ENCODE peak calls at places on chromosomes 5 and 9, in eight cellular contexts. A is lower leg skin, C is HFF-Myc, Z is A549, H is astrocyte of the spinal cord, B is GM23338, L is SK-N-SH, K is WTC11. M is an unnamed sample.

GRCh38 chr9:16960084-16960483 is 89.6 kb upstream of the BNC2 start:
- DNase-seq in A (no peak), C (no peak), Z (peak), H (peak), B (no peak), L (no peak), K (no peak), M (no peak)

GRCh38 chr5:175146733-175147132 is 297.2 kb downstream of the DRD1 start:
- DNase-seq in A (no peak), C (no peak), Z (no peak), H (no peak), B (no peak), L (no peak), K (no peak), M (no peak)

GRCh38 chr5:144469106-144469505 is 298.4 kb downstream of the KCTD16 start:
- DNase-seq in A (no peak), C (no peak), Z (no peak), H (peak), B (no peak), L (no peak), K (no peak), M (no peak)

GRCh38 chr5:153623117-153623516 is 132.6 kb downstream of the GRIA1 start:
- DNase-seq in A (no peak), C (no peak), Z (no peak), H (no peak), B (peak), L (no peak), K (no peak), M (no peak)

GRCh38 chr5:11494340-11494739 is 409.9 kb downstream of the CTNND2 start:
- DNase-seq in A (no peak), C (no peak), Z (no peak), H (peak), B (no peak), L (no peak), K (no peak), M (no peak)

GRCh38 chr5:171808951-171809350 is 23.3 kb downstream of the SMIM23 start:
- DNase-seq in A (no peak), C (no peak), Z (no peak), H (peak), B (no peak), L (no peak), K (no peak), M (no peak)

GRCh38 chr9:112705773-112706427 is 12.0 kb downstream of the INIP start:
- DNase-seq in A (no peak), C (peak), Z (peak), H (peak), B (peak), L (peak), K (peak), M (peak)

GRCh38 chr9:34089311-34089710 is 37.2 kb downstream of the DCAF12 start:
- DNase-seq in A (no peak), C (no peak), Z (no peak), H (peak), B (no peak), L (no peak), K (no peak), M (no peak)

GRCh38 chr9:86454701-86455402 is 100.6 kb upstream of the TUT7 start:
- DNase-seq in A (no peak), C (no peak), Z (no peak), H (peak), B (no peak), L (no peak), K (no peak), M (no peak)

DNA sequence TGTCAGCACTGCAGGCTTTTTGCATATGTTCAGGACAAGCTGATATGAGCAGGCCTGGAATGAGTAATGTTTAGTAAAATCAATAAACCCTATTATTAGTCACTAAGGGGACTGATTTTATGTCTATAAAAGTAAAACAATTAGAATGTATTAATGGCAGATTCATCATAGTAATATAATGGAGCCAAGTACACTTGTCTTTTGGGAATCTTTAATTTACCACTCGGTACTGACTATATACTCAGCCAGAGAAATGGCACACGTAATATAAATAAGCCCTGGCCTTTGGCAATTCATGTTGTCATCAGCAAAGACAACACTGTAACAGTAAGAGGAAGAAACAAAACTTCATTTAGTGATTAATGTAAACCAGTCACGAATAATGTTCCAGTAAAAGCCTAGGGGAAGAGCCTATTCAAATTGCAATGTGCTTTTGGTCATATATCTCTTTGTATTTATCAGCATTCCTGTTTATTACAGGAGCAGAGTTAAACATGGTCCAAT is 111.6 kb downstream of the ZNF608 start:
- DNase-seq in A (no peak), C (no peak), Z (no peak), H (no peak), B (no peak), L (peak), K (no peak), M (no peak)
- TF ChIP-seq CTCF in A (no peak), C (no peak), Z (no peak), H (no peak), B (no peak), L (no peak), K (no peak), M (no peak)

GRCh38 chr9:125746017-125746773 is 978 bp upstream of the PBX3 start:
- DNase-seq in A (peak), C (peak), Z (peak), H (peak), B (peak), L (peak), K (peak), M (peak)
- TF ChIP-seq CTCF in A (no peak), C (no peak), Z (no peak), H (no peak), B (no peak), L (no peak), K (no peak), M (no peak)

DNA sequence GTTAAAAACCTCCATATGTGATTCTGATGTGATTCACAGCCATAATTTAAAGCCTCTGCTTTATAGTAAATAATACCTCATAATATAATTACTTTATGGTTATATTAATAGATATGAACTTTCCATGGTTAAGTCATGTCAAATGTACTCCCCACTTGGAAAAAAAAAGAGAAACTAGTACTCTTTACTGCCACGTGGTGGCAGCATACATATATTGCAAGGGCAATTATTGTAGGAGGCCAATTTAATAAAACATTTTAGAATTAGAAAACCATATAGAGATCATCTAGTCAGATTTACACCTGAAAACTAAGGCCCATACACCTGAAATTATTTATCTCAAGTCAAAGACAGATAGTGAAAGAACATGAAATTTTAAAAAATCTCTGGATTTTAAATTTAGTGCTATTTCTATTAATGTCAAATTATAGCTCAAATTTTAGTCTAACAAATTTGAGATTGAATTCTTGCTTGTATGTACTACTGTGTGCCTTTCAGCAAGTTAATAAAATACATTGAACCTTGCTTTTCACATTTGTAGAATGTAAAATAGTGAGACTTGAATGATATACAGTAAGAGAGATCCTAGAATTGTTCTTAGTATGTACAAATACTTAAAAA is 603.6 kb downstream of the TLE4 start:
- DNase-seq in A (no peak), C (no peak), Z (peak), H (peak), B (peak), L (peak), K (no peak), M (peak)
- TF ChIP-seq CTCF in A (no peak), C (peak), Z (peak), H (peak), B (peak), L (peak), K (peak), M (peak)

GRCh38 chr9:121498487-121499176 is 1.0 kb downstream of the GGTA1 start:
- DNase-seq in A (peak), C (no peak), Z (peak), H (peak), B (peak), L (peak), K (peak), M (no peak)
- TF ChIP-seq CTCF in A (no peak), C (no peak), Z (peak), H (no peak), B (no peak), L (peak), K (no peak), M (no peak)

M was measured in neural crest cell.